ENCODE peak calls at places on chromosome 10, in ten cellular contexts. L is sciatic nerve; I is T47D; B is NCI-H1092 treated with DMSO at 0.1 percent for 48 hours; X is dorsolateral prefrontal cortex; K is NT2/D1; Q is cardiac muscle cell; V is BE2C; T is mesothelial cell of epicardium; H is stimulated activated CD8-positive, alpha-beta memory T cell treated with anti-CD3 and anti-CD28 coated beads, Interleukin-12 subunit alpha, Interleukin-12 subunit beta, amount 100 ng/mL, for 1 hour. R is an unnamed sample.

GRCh38 chr10:132281915-132282666 is 25.7 kb downstream of the STK32C start:
- DNase-seq in L (no peak), I (no peak), B (peak), X (peak), K (no peak), Q (no peak), V (peak), T (no peak), H (no peak), R (no peak)

GRCh38 chr10:116835658-116836057 is 13.6 kb upstream of the ENO4 start:
- DNase-seq in L (no peak), I (no peak), B (no peak), X (no peak), K (no peak), Q (no peak), V (no peak), T (no peak), H (no peak), R (no peak)

GRCh38 chr10:68135922-68136718 is 26.8 kb downstream of the MYPN start:
- DNase-seq in L (no peak), I (no peak), B (no peak), X (no peak), K (peak), Q (peak), V (no peak), T (no peak), H (no peak), R (peak)

GRCh38 chr10:101780818-101781654 is 2.2 kb downstream of the NPM3 start:
- DNase-seq in L (no peak), I (peak), B (peak), X (peak), K (peak), Q (peak), V (peak), T (no peak), H (peak), R (peak)

GRCh38 chr10:105837951-105838350 is 1196.9 kb downstream of the SORCS3 start:
- DNase-seq in L (no peak), I (no peak), B (no peak), X (no peak), K (no peak), Q (peak), V (no peak), T (no peak), H (no peak), R (peak)

GRCh38 chr10:4635883-4636282 is 190.1 kb upstream of the AKR1E2 start:
- DNase-seq in L (no peak), I (no peak), B (no peak), X (no peak), K (no peak), Q (no peak), V (no peak), T (no peak), H (no peak), R (no peak)

GRCh38 chr10:44925224-44925623 is 14.1 kb downstream of the TMEM72 start:
- DNase-seq in L (no peak), I (peak), B (peak), X (no peak), K (peak), Q (peak), V (peak), T (no peak), H (no peak), R (no peak)

GRCh38 chr10:88088441-88089340 is 225.3 kb downstream of the PTEN start:
- DNase-seq in L (no peak), I (no peak), B (no peak), X (no peak), K (no peak), Q (no peak), V (no peak), T (no peak), H (no peak), R (peak)

GRCh38 chr10:13788701-13789447 is 202.1 kb downstream of the PRPF18 start:
- DNase-seq in L (peak), I (no peak), B (no peak), X (peak), K (no peak), Q (peak), V (no peak), T (no peak), H (no peak), R (no peak)

GRCh38 chr10:29392376-29393021 is 103.6 kb downstream of the LYZL1 start:
- DNase-seq in L (no peak), I (peak), B (peak), X (peak), K (no peak), Q (peak), V (peak), T (no peak), H (no peak), R (peak)

GRCh38 chr10:30751678-30752331 is 122.3 kb upstream of the LYZL2 start:
- DNase-seq in L (peak), I (peak), B (no peak), X (peak), K (no peak), Q (peak), V (peak), T (peak), H (peak), R (peak)

GRCh38 chr10:128047991-128048826 is 78.0 kb downstream of the MKI67 start:
- DNase-seq in L (no peak), I (no peak), B (peak), X (no peak), K (no peak), Q (peak), V (no peak), T (no peak), H (no peak), R (peak)

GRCh38 chr10:104332243-104333036 is 5.8 kb downstream of the ITPRIP start:
- DNase-seq in L (no peak), I (no peak), B (no peak), X (no peak), K (no peak), Q (peak), V (no peak), T (no peak), H (no peak), R (no peak)

GRCh38 chr10:80195046-80195574 is 10.2 kb downstream of the ANXA11 start:
- DNase-seq in L (no peak), I (no peak), B (no peak), X (no peak), K (no peak), Q (no peak), V (no peak), T (no peak), H (no peak), R (no peak)

GRCh38 chr10:49183596-49184542 is 4.3 kb downstream of the TMEM273 start:
- DNase-seq in L (peak), I (no peak), B (no peak), X (peak), K (no peak), Q (no peak), V (no peak), T (no peak), H (no peak), R (no peak)

GRCh38 chr10:110430369-110431273 is 67.1 kb upstream of the DUSP5 start:
- DNase-seq in L (no peak), I (peak), B (no peak), X (no peak), K (no peak), Q (no peak), V (no peak), T (no peak), H (no peak), R (no peak)

GRCh38 chr10:67779455-67780205 is 58.4 kb downstream of the DNAJC12 start:
- DNase-seq in L (peak), I (peak), B (peak), X (peak), K (peak), Q (peak), V (peak), T (peak), H (peak), R (peak)

GRCh38 chr10:31707578-31708411 is 220.8 kb downstream of the ARHGAP12 start:
- DNase-seq in L (peak), I (no peak), B (no peak), X (peak), K (peak), Q (peak), V (no peak), T (no peak), H (no peak), R (peak)

GRCh38 chr10:5649746-5650145 is 16.6 kb downstream of the ASB13 start:
- DNase-seq in L (peak), I (no peak), B (no peak), X (no peak), K (no peak), Q (no peak), V (no peak), T (no peak), H (no peak), R (no peak)

GRCh38 chr10:49398000-49398861 is 2.3 kb upstream of the DRGX start:
- DNase-seq in L (peak), I (peak), B (no peak), X (no peak), K (peak), Q (peak), V (no peak), T (peak), H (peak), R (no peak)

GRCh38 chr10:28217848-28218247 is 85.0 kb downstream of the MPP7 start:
- DNase-seq in L (no peak), I (no peak), B (no peak), X (no peak), K (no peak), Q (peak), V (no peak), T (no peak), H (no peak), R (no peak)

GRCh38 chr10:95474228-95475002 is 86.8 kb downstream of the SORBS1 start:
- DNase-seq in L (no peak), I (peak), B (peak), X (no peak), K (no peak), Q (peak), V (no peak), T (no peak), H (no peak), R (peak)

GRCh38 chr10:43706166-43706565 is 57.5 kb upstream of the ZNF32 start:
- DNase-seq in L (no peak), I (no peak), B (no peak), X (no peak), K (no peak), Q (no peak), V (no peak), T (no peak), H (no peak), R (no peak)

GRCh38 chr10:34723746-34724145 is 91.3 kb downstream of the PARD3 start:
- DNase-seq in L (no peak), I (peak), B (peak), X (peak), K (no peak), Q (peak), V (no peak), T (no peak), H (no peak), R (no peak)

GRCh38 chr10:70753026-70753663 is 32.0 kb downstream of the TBATA start:
- DNase-seq in L (no peak), I (no peak), B (no peak), X (no peak), K (no peak), Q (no peak), V (no peak), T (no peak), H (no peak), R (no peak)

GRCh38 chr10:77360121-77360520 is 277.5 kb downstream of the KCNMA1 start:
- DNase-seq in L (no peak), I (no peak), B (no peak), X (no peak), K (no peak), Q (no peak), V (peak), T (no peak), H (no peak), R (no peak)

GRCh38 chr10:50640238-50640637 is 16.5 kb upstream of the SGMS1 start:
- DNase-seq in L (no peak), I (no peak), B (no peak), X (no peak), K (no peak), Q (no peak), V (no peak), T (no peak), H (no peak), R (no peak)

GRCh38 chr10:986881-987634 is 1.2 kb upstream of the GTPBP4 start:
- DNase-seq in L (no peak), I (no peak), B (no peak), X (no peak), K (no peak), Q (peak), V (no peak), T (no peak), H (no peak), R (peak)

GRCh38 chr10:13973742-13974141 is 357.0 kb downstream of the FRMD4A start:
- DNase-seq in L (no peak), I (no peak), B (no peak), X (no peak), K (no peak), Q (peak), V (no peak), T (no peak), H (no peak), R (no peak)

GRCh38 chr10:111481271-111482073 is 404.6 kb downstream of the ADRA2A start:
- DNase-seq in L (no peak), I (peak), B (no peak), X (no peak), K (no peak), Q (no peak), V (peak), T (no peak), H (no peak), R (no peak)